ENCODE peak calls at places on chromosomes 3 and 15, in seven cellular contexts. P is uterus, U is body of pancreas, A is H9, Z is bronchial epithelial cell, G is AG04449, M is astrocyte. R is an unnamed sample.

GRCh38 chr15:63136742-63137141 is 15.1 kb downstream of the LACTB start:
- DNase-seq in U (no peak), P (no peak), A (no peak), M (no peak), Z (peak), G (no peak), R (no peak)

GRCh38 chr3:106963446-106963845 is 413.8 kb upstream of the CCDC54 start:
- DNase-seq in A (no peak), U (no peak), G (peak), Z (no peak), P (no peak), M (peak), R (no peak)

GRCh38 chr15:53034767-53035245 is 244.7 kb upstream of the ONECUT1 start:
- DNase-seq in A (no peak), U (no peak), P (no peak), M (no peak), Z (no peak), G (no peak), R (no peak)

GRCh38 chr3:161177996-161178395 is 43.1 kb upstream of the NMD3 start:
- DNase-seq in P (no peak), G (no peak), U (no peak), A (no peak), M (peak), Z (no peak), R (no peak)

GRCh38 chr3:179608931-179609720 is 4.5 kb downstream of the NDUFB5 start:
- DNase-seq in M (no peak), U (no peak), P (no peak), Z (no peak), A (no peak), G (no peak), R (no peak)

GRCh38 chr15:69544349-69545113 is 91.9 kb downstream of the RPLP1 start:
- DNase-seq in U (no peak), G (no peak), M (no peak), A (no peak), P (no peak), Z (no peak), R (no peak)

GRCh38 chr15:70044168-70044567 is 53.5 kb downstream of the TLE3 start:
- DNase-seq in U (no peak), A (no peak), P (no peak), Z (no peak), M (no peak), G (no peak), R (no peak)

GRCh38 chr15:57599299-57599810 is 7.7 kb downstream of the MYZAP start:
- DNase-seq in Z (no peak), M (no peak), A (no peak), U (no peak), G (no peak), P (no peak), R (no peak)

GRCh38 chr3:57803647-57804081 is 47.6 kb downstream of the SLMAP start:
- DNase-seq in M (peak), Z (peak), P (peak), A (no peak), G (peak), U (peak), R (peak)

GRCh38 chr15:88035381-88035780 is 221.2 kb downstream of the NTRK3 start:
- DNase-seq in A (no peak), Z (no peak), G (no peak), U (no peak), P (no peak), M (no peak), R (no peak)

GRCh38 chr3:155744091-155744625 is 713 bp downstream of the PLCH1 start:
- DNase-seq in A (peak), M (no peak), G (no peak), Z (no peak), P (no peak), U (peak), R (no peak)

GRCh38 chr15:88651971-88652370 is 13.2 kb downstream of the ISG20 start:
- DNase-seq in M (no peak), A (no peak), U (no peak), G (no peak), P (peak), Z (no peak), R (no peak)

GRCh38 chr3:155225417-155225816 is 68.1 kb downstream of the STRIT1 start:
- DNase-seq in G (no peak), A (no peak), P (no peak), Z (no peak), M (no peak), U (no peak), R (no peak)

GRCh38 chr3:10395671-10396070 is 74.8 kb upstream of the SEC13 start:
- DNase-seq in G (no peak), Z (peak), U (no peak), P (no peak), M (no peak), A (no peak), R (no peak)

GRCh38 chr15:34753236-34753894 is 1.4 kb downstream of the GJD2 start:
- DNase-seq in G (peak), Z (peak), A (peak), M (peak), U (peak), P (no peak), R (peak)

GRCh38 chr3:4981688-4982494 is 2.7 kb downstream of the BHLHE40 start:
- DNase-seq in A (no peak), M (peak), P (no peak), G (no peak), Z (peak), U (peak), R (no peak)

GRCh38 chr15:40313531-40314398 is 6.0 kb upstream of the PLCB2 start:
- DNase-seq in P (no peak), M (no peak), G (no peak), Z (peak), U (peak), A (no peak), R (no peak)

GRCh38 chr15:50183112-50183794 is 1.3 kb downstream of the SLC27A2 start:
- DNase-seq in A (no peak), G (no peak), P (no peak), U (no peak), Z (no peak), M (no peak), R (no peak)

GRCh38 chr3:56747150-56747549 is 54.6 kb downstream of the ARHGEF3 start:
- DNase-seq in A (no peak), G (no peak), U (no peak), P (no peak), M (no peak), Z (no peak), R (no peak)

GRCh38 chr15:59138243-59138642 is 33.3 kb downstream of the CCNB2 start:
- DNase-seq in G (no peak), Z (peak), A (peak), U (peak), P (no peak), M (no peak), R (no peak)

GRCh38 chr3:38130219-38130618 is 6.7 kb downstream of the ACAA1 start:
- DNase-seq in Z (no peak), U (no peak), G (no peak), P (no peak), M (no peak), A (no peak), R (no peak)

GRCh38 chr15:41894791-41895463 is 1.1 kb upstream of the SPTBN5 start:
- DNase-seq in U (peak), P (peak), M (peak), Z (peak), G (no peak), A (peak), R (peak)
- TF ChIP-seq CTCF in U (peak), P (no peak), M (peak), Z (peak), G (peak), A (no peak), R (no peak)

GRCh38 chr3:71304261-71304646 is 279.3 kb downstream of the FOXP1 start:
- DNase-seq in Z (no peak), P (no peak), A (no peak), G (no peak), M (no peak), U (no peak), R (no peak)

GRCh38 chr3:71305246-71306206 is 278.0 kb downstream of the FOXP1 start:
- DNase-seq in P (no peak), A (peak), U (peak), Z (peak), M (peak), G (no peak), R (no peak)

GRCh38 chr3:71303627-71304260 is 279.8 kb downstream of the FOXP1 start:
- DNase-seq in U (no peak), A (no peak), G (no peak), P (no peak), M (no peak), Z (no peak), R (no peak)

GRCh38 chr3:71302604-71303003 is 280.9 kb downstream of the FOXP1 start:
- DNase-seq in M (no peak), U (no peak), Z (no peak), P (no peak), A (no peak), G (no peak), R (no peak)

DNA sequence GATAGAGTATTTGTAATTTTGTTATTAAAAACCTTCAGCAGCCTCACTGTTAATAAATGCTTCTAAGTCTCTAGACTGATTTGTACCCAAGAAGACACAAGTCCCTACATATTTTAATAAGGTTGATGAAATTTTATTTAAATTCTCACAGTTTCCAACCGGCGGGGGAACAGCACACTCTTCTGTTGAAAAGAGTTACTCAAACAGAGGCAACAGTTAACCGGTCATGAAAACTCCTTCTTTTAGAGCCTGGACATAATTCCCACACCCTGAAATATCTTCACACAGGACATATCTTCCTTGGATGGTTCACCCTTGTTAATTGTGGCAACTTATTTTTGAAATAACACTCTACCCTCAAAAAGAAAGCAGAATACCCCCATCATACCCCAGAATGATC is 278.8 kb downstream of the FOXP1 start:
- DNase-seq in A (no peak), U (peak), G (no peak), M (peak), Z (peak), P (peak), R (no peak)
- TF ChIP-seq CTCF in A (peak), U (peak), G (no peak), M (peak), Z (peak), P (peak), R (no peak)

GRCh38 chr3:139586420-139587017 is 47.0 kb upstream of the RBP1 start:
- DNase-seq in Z (no peak), P (no peak), A (no peak), U (no peak), G (no peak), M (no peak), R (no peak)

GRCh38 chr3:139585820-139586219 is 46.3 kb upstream of the RBP1 start:
- DNase-seq in G (no peak), U (no peak), A (no peak), P (no peak), Z (no peak), M (peak), R (no peak)

GRCh38 chr3:139588450-139588849 is 48.9 kb upstream of the RBP1 start:
- DNase-seq in M (no peak), A (peak), U (peak), Z (peak), P (no peak), G (no peak), R (no peak)
- TF ChIP-seq CTCF in M (no peak), A (peak), U (peak), Z (peak), P (no peak), G (no peak), R (no peak)

DNA sequence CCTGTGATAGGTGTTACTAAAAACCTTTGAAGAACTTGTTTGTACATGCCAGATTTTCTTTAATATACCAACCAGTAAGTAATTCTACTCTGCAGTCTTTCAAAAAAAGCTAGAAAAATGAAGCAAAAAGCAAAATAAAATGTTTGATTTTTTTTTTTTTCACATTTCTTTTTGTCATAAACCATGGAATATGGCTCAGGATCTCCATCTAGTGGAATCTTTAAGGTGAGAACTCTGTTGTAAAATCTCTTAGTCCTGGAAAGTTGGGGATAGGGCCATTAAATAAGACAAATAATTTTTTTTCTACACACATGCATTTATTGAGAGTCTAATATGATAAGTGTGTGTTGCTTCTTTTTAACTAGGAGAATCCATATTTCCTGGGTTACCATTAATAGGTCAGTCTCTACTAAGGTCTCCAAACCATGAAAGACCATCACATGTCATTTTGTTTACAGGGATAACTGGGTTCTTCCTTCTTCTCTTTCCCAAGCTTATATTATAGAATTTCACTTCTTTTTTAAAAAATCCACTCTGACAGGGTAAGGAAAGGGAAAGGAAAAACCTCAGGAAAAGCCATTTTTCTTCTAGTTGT is 84.6 kb downstream of the SLC9A9 start:
- DNase-seq in A (no peak), Z (peak), G (no peak), M (no peak), P (no peak), U (no peak), R (no peak)
- TF ChIP-seq CTCF in A (peak), Z (peak), G (no peak), M (peak), P (no peak), U (no peak), R (peak)

GRCh38 chr15:66662522-66662921 is 39.5 kb upstream of the SMAD6 start:
- DNase-seq in M (no peak), G (no peak), A (no peak), P (no peak), Z (no peak), U (no peak), R (no peak)
- TF ChIP-seq CTCF in M (no peak), G (no peak), A (no peak), P (no peak), Z (no peak), U (no peak), R (no peak)

GRCh38 chr15:45110256-45110820 is 3.6 kb downstream of the DUOX2 start:
- DNase-seq in M (no peak), G (no peak), Z (no peak), U (no peak), A (no peak), P (no peak), R (no peak)
- TF ChIP-seq CTCF in M (no peak), G (no peak), Z (no peak), U (no peak), A (peak), P (no peak), R (peak)

GRCh38 chr3:138426211-138426610 is 8.2 kb upstream of the ESYT3 start:
- DNase-seq in Z (no peak), G (no peak), A (no peak), P (no peak), M (no peak), U (no peak), R (no peak)
- TF ChIP-seq CTCF in Z (no peak), G (peak), A (peak), P (peak), M (peak), U (no peak), R (peak)

GRCh38 chr3:168094877-168095610 is 680 bp downstream of the GOLIM4 start:
- DNase-seq in G (no peak), A (peak), Z (peak), U (peak), P (peak), M (peak), R (peak)

GRCh38 chr3:168094580-168094876 is 1.2 kb downstream of the GOLIM4 start:
- DNase-seq in M (peak), A (no peak), G (no peak), Z (peak), U (no peak), P (no peak), R (no peak)

GRCh38 chr3:168097381-168097780 is 1.7 kb upstream of the GOLIM4 start:
- DNase-seq in P (no peak), Z (no peak), G (no peak), M (no peak), U (no peak), A (no peak), R (no peak)

GRCh38 chr3:168096210-168096795 is 579 bp upstream of the GOLIM4 start:
- DNase-seq in Z (peak), A (peak), M (peak), P (no peak), G (peak), U (peak), R (peak)

DNA sequence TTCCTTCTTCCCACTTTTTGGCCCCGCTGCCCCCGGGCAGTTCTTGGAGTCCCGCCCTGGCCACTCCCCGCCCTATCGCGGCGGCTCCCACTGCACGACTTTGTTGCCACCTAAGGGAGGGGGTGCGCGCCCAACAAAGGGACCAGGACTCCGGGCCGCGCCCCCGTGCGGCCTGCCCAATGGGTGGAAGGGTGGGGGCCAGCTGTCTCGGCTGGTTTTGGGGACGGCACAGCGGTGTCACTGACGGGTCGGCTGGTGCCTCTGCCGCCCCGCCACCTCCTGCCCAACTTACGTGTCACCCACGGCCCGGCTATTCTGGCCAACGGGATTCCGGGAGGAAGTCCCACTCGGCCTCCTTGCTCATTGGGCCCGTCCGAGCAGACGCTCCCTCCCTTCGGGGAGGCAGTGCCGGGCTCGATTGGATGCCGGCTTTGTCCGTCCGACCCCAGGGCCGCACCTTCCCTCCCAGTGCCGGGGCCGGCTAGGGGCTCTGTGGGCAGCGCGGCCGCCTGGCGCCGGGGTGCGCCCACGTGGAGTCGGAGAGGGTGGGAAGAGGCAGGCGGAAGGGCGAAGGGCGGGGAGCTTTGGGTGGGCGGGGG is at the start of gene GOLIM4:
- DNase-seq in A (peak), Z (no peak), P (peak), M (peak), G (peak), U (peak), R (no peak)
- TF ChIP-seq CTCF in A (peak), Z (no peak), P (peak), M (no peak), G (peak), U (peak), R (no peak)

GRCh38 chr3:2154596-2154995 is 55.9 kb downstream of the CNTN4 start:
- DNase-seq in U (no peak), G (no peak), P (no peak), Z (peak), M (no peak), A (no peak), R (no peak)

GRCh38 chr3:2153047-2153446 is 54.4 kb downstream of the CNTN4 start:
- DNase-seq in G (no peak), P (no peak), A (no peak), M (no peak), Z (peak), U (no peak), R (no peak)

GRCh38 chr3:2150576-2150975 is 51.9 kb downstream of the CNTN4 start:
- DNase-seq in G (no peak), M (peak), P (no peak), Z (no peak), U (no peak), A (no peak), R (no peak)

GRCh38 chr3:2158828-2159227 is 60.2 kb downstream of the CNTN4 start:
- DNase-seq in P (no peak), G (no peak), U (no peak), Z (peak), M (no peak), A (no peak), R (no peak)

GRCh38 chr3:2156244-2156847 is 57.7 kb downstream of the CNTN4 start:
- DNase-seq in A (peak), P (no peak), M (no peak), U (no peak), G (no peak), Z (no peak), R (no peak)
- TF ChIP-seq CTCF in A (peak), P (no peak), M (peak), U (peak), G (peak), Z (peak), R (peak)

R was measured in HFF-Myc.